ENCODE peak calls at places on chromosome 12, in seven cellular contexts. A is RWPE2, V is endothelial cell, Z is cardiac fibroblast, Q is heart right ventricle, D is A549, O is transverse colon. S is an unnamed sample.
A peak's percentile ranks its signal among the peaks of the same experiment; 100 is the strongest.

GRCh38 chr12:108570743-108571603 is 8.6 kb downstream of the ISCU start:
- DNase-seq in A (no peak), V (no peak), Z (peak; percentile 76), Q (no peak), D (no peak), O (no peak), S (no peak)

GRCh38 chr12:89880695-89881350 is 172.2 kb upstream of the ATP2B1 start:
- DNase-seq in A (no peak), V (no peak), Z (no peak), Q (no peak), D (no peak), O (peak; percentile 31), S (no peak)

GRCh38 chr12:51085757-51086156 is 2.4 kb upstream of the CSRNP2 start:
- DNase-seq in A (no peak), V (no peak), Z (no peak), Q (no peak), D (no peak), O (no peak), S (no peak)

GRCh38 chr12:131129839-131130238 is 176.1 kb downstream of the ADGRD1 start:
- DNase-seq in A (no peak), V (no peak), Z (no peak), Q (no peak), D (no peak), O (no peak), S (peak; percentile 73)

GRCh38 chr12:9971158-9971557 is at the start of gene CLEC12A:
- DNase-seq in A (no peak), V (no peak), Z (no peak), Q (no peak), D (no peak), O (no peak), S (no peak)

GRCh38 chr12:81998761-81999378 is 239.7 kb upstream of the PPFIA2 start:
- DNase-seq in A (no peak), V (no peak), Z (peak; percentile 41), Q (no peak), D (no peak), O (no peak), S (no peak)

GRCh38 chr12:69987453-69988102 is 162.6 kb downstream of the MYRFL start:
- DNase-seq in A (peak; percentile 73), V (no peak), Z (peak; percentile 96), Q (no peak), D (peak; percentile 25), O (peak; percentile 64), S (no peak)

GRCh38 chr12:33439587-33440011 is at the start of gene SYT10:
- DNase-seq in A (peak; percentile 32), V (peak; percentile 45), Z (no peak), Q (no peak), D (no peak), O (no peak), S (peak; percentile 63)

GRCh38 chr12:88207921-88208640 is 66.0 kb downstream of the TMTC3 start:
- DNase-seq in A (no peak), V (no peak), Z (peak; percentile 87), Q (no peak), D (no peak), O (no peak), S (no peak)

GRCh38 chr12:70052931-70053497 is 190.2 kb upstream of the CNOT2 start:
- DNase-seq in A (peak; percentile 52), V (no peak), Z (peak; percentile 93), Q (no peak), D (peak; percentile 28), O (peak; percentile 59), S (no peak)

GRCh38 chr12:49741882-49742620 is 694 bp downstream of the TMBIM6 start:
- DNase-seq in A (peak; percentile 90), V (peak; percentile 73), Z (peak; percentile 92), Q (peak; percentile 87), D (peak; percentile 62), O (peak; percentile 94), S (peak; percentile 76)

GRCh38 chr12:8665729-8666128 is 3.1 kb upstream of the MFAP5 start:
- DNase-seq in A (no peak), V (no peak), Z (no peak), Q (no peak), D (no peak), O (no peak), S (no peak)

GRCh38 chr12:8662592-8662991 is at the start of gene MFAP5:
- DNase-seq in A (no peak), V (no peak), Z (peak; percentile 85), Q (no peak), D (no peak), O (no peak), S (no peak)

GRCh38 chr12:8667280-8667679 is 4.7 kb upstream of the MFAP5 start:
- DNase-seq in A (no peak), V (no peak), Z (no peak), Q (no peak), D (no peak), O (no peak), S (no peak)

GRCh38 chr12:8664228-8664963 is 1.8 kb upstream of the MFAP5 start:
- DNase-seq in A (no peak), V (no peak), Z (peak; percentile 26), Q (peak; percentile 46), D (no peak), O (peak; percentile 11), S (no peak)

GRCh38 chr12:8668441-8668840 is 5.8 kb upstream of the MFAP5 start:
- DNase-seq in A (no peak), V (no peak), Z (no peak), Q (no peak), D (no peak), O (no peak), S (no peak)
- TF ChIP-seq CTCF in A (no peak), V (no peak), Z (no peak), Q (no peak), D (no peak), O (no peak), S (no peak)

DNA sequence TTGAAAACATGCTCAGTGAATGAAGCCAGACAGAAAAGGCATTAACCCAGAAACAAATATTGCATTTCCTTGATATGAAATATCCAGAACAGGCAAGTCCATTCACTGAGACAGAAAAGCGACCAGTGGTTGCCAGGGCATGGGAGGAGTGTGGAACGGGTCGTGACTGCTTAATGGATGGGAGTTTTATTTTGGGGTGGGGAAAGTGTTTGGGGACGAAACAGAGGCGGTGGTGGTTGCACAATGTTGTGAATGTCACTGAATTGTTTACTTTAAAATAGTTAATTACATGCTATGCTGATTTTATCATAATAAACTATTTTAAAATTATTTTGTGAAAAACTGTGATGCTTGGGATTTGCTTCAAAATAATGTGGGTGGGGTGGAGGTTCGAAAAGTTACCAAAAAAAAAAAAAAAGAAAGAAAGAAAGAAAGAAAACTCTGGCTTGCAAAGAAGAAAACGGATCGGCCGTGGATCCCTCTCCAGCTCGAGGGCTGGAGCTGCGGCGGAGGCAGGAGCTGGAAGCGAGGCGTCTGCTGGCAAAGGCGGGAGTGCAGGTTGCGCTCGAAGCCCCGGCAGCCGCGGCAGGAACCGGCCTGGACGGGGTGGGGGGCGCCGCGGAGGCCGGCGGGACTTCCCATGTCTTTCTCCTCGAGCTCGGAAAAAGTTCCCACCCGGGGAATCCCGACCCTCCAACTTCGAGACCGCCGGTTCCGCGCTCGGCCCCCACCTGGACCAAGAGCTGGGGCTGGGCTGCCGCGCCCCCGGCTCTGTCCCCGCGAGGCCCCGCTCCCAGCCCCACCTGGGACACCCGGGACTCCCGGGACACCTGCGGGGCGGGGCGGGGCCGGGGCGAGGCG is 524 bp upstream of the P2RX2 start:
- DNase-seq in A (no peak), V (no peak), Z (no peak), Q (no peak), D (no peak), O (no peak), S (no peak)
- TF ChIP-seq CTCF in A (no peak), V (no peak), Z (no peak), Q (no peak), D (no peak), O (no peak), S (no peak)

GRCh38 chr12:110278137-110278536 is 2.9 kb upstream of the ATP2A2 start:
- DNase-seq in A (no peak), V (no peak), Z (no peak), Q (no peak), D (no peak), O (no peak), S (no peak)

GRCh38 chr12:110281549-110282342 is 699 bp downstream of the ATP2A2 start:
- DNase-seq in A (no peak), V (peak; percentile 64), Z (peak; percentile 60), Q (peak; percentile 55), D (peak; percentile 54), O (peak; percentile 59), S (peak; percentile 64)

GRCh38 chr12:110280784-110281548 is at the start of gene ATP2A2:
- DNase-seq in A (peak; percentile 85), V (peak; percentile 86), Z (peak; percentile 85), Q (peak; percentile 92), D (peak; percentile 85), O (peak; percentile 92), S (peak; percentile 89)

GRCh38 chr12:110279561-110279960 is 1.5 kb upstream of the ATP2A2 start:
- DNase-seq in A (no peak), V (no peak), Z (no peak), Q (no peak), D (no peak), O (no peak), S (no peak)

DNA sequence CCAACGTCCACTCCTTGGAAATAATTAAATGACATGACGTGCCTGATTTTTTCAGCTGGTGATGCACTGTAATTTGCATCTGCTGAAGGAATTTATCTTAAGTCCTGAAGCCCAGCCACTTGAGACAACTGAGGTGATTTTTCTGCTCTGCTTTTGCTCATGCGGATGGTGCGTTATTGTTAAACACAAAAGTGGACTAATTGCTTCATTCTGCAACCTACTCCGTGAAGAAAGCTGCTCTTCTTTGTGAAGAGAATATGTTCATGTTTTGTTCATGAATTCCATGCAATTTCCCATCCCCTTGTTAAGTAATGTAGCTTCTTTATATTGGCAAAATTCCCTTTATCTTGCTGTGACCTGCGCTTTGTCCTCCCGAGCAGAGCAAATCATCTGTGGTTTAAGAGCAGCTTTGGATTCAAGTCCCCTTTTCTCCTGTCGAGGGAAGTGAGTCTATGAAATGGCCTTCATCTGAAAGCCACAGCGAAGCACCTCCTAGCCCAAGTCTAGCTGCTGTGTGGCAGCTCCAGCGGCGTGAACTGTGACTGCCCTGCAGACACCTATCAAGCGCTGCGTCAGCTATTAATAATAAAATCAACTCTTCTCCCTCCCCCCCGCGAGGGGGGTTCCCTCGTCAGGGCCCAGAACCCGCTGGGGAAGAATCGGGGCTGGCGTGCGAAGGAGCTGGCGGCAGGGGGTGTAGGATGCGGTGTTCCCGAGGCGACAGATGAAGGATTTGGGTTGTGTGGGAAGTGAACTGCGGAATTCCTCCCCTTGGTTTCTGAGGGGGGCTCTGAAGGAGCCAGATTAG is 867 bp upstream of the ATP2A2 start:
- DNase-seq in A (no peak), V (peak; percentile 22), Z (peak; percentile 49), Q (peak; percentile 63), D (peak; percentile 72), O (peak; percentile 57), S (peak; percentile 58)
- TF ChIP-seq CTCF in A (no peak), V (no peak), Z (no peak), Q (no peak), D (no peak), O (no peak), S (no peak)

DNA sequence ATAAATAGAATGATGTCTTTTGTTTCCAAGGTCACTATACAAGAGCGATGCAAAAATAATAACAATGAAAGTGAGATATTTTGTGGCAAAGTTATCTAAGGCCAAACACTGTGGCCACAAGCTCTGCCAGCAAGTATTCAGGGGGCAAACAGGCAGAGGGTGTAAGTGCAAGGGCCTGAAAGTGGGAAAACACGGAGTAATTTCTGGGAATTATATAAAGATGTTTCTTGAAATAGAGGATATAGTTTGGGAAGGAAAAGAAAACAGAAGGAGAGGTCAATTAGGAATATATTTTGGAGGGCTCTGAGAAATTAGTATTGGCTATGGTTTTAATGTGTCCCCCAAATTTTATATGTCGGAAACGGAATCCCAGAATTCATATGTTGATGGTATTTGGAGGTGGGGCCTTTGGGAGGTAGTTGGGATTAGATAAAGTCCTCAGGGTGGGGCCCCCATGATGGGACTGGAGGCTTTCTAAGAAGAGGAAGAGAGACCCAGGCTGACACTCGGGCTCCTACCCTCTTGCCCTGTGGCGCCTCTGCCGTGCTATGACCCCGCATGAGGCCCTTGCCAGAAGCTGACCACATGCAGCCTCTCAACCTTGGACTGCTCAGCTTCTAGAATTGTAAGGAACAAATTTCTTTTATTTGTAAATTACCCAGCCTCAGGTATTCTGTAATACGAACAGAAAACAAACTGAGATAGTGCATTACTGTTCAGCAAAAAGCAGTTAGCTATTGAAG is 60.0 kb downstream of the LLPH start:
- DNase-seq in A (no peak), V (no peak), Z (no peak), Q (no peak), D (no peak), O (no peak), S (no peak)
- TF ChIP-seq CTCF in A (no peak), V (no peak), Z (no peak), Q (no peak), D (no peak), O (no peak), S (no peak)